ENCODE peak calls at places on chromosomes 7 and 10, in six cellular contexts. X is sigmoid colon, C is breast epithelium, H is spleen, K is suprapubic skin, V is GM23338. U is an unnamed sample.

GRCh38 chr7:157019718-157020451 is 9.4 kb upstream of the MNX1 start:
- DNase-seq in X (no peak), C (no peak), H (no peak), K (peak; percentile 69), V (peak; percentile 42), U (no peak)

GRCh38 chr7:116610210-116610609 is 61.8 kb upstream of the MET start:
- DNase-seq in V (no peak), C (no peak), K (no peak), X (no peak), H (no peak), U (no peak)

GRCh38 chr7:129769866-129770808 is 158.6 kb downstream of the NRF1 start:
- DNase-seq in K (no peak), X (no peak), V (no peak), C (no peak), H (peak; percentile 51), U (no peak)

GRCh38 chr7:34067406-34067805 is 162.1 kb downstream of the BMPER start:
- DNase-seq in H (no peak), V (peak; percentile 45), X (no peak), C (no peak), K (no peak), U (no peak)

GRCh38 chr7:15158141-15158810 is 255.7 kb upstream of the DGKB start:
- DNase-seq in X (no peak), K (no peak), H (no peak), C (no peak), V (no peak), U (no peak)

GRCh38 chr10:75475470-75476182 is 44.2 kb downstream of the LRMDA start:
- DNase-seq in X (no peak), C (no peak), H (no peak), K (no peak), V (peak; percentile 21), U (no peak)

GRCh38 chr7:127782550-127783266 is 130.7 kb downstream of the SND1 start:
- DNase-seq in C (no peak), V (no peak), K (no peak), H (no peak), X (no peak), U (no peak)

GRCh38 chr10:114682532-114682931 is 24.5 kb upstream of the ABLIM1 start:
- DNase-seq in X (no peak), K (no peak), C (no peak), V (no peak), H (no peak), U (no peak)

GRCh38 chr10:131166486-131166885 is 145.0 kb downstream of the TCERG1L start:
- DNase-seq in X (peak; percentile 42), C (no peak), V (no peak), K (peak; percentile 26), H (peak; percentile 43), U (no peak)

GRCh38 chr7:101582971-101583370 is 46.1 kb downstream of the MYL10 start:
- DNase-seq in C (no peak), V (no peak), K (peak; percentile 61), H (no peak), X (no peak), U (no peak)

GRCh38 chr10:14378387-14378960 is 47.8 kb upstream of the FRMD4A start:
- DNase-seq in K (no peak), X (no peak), V (no peak), H (no peak), C (no peak), U (no peak)

GRCh38 chr10:50421026-50421719 is 169.9 kb upstream of the ASAH2 start:
- DNase-seq in H (no peak), C (no peak), X (no peak), K (no peak), V (peak; percentile 83), U (no peak)

GRCh38 chr10:81728692-81729091 is 146.3 kb upstream of the NRG3 start:
- DNase-seq in X (no peak), V (peak; percentile 1), K (no peak), H (no peak), C (no peak), U (no peak)

GRCh38 chr10:81725851-81726250 is 149.1 kb upstream of the NRG3 start:
- DNase-seq in H (no peak), C (no peak), V (no peak), K (no peak), X (no peak), U (no peak)

GRCh38 chr10:81733547-81733946 is 141.4 kb upstream of the NRG3 start:
- DNase-seq in V (no peak), H (no peak), X (no peak), K (no peak), C (no peak), U (no peak)

GRCh38 chr10:81730901-81731300 is 144.1 kb upstream of the NRG3 start:
- DNase-seq in H (no peak), K (no peak), C (no peak), X (no peak), V (no peak), U (no peak)
- TF ChIP-seq POLR2AphosphoS5 in H (no peak), K (no peak), C (no peak), X (no peak), V (no peak), U (no peak)

GRCh38 chr7:112450807-112451661 is 774 bp downstream of the IFRD1 start:
- DNase-seq in H (peak; percentile 97), V (peak; percentile 97), K (peak; percentile 96), X (peak; percentile 98), C (peak; percentile 96), U (peak; percentile 75)
- TF ChIP-seq POLR2AphosphoS5 in H (peak; percentile 2), V (peak; percentile 19), K (peak; percentile 75), X (peak; percentile 76), C (peak; percentile 58), U (no peak)

GRCh38 chr7:99455874-99456273 is 10.1 kb downstream of the ATP5MF start:
- DNase-seq in C (no peak), H (no peak), K (no peak), V (no peak), X (no peak), U (no peak)
- TF ChIP-seq POLR2AphosphoS5 in C (no peak), H (no peak), K (no peak), V (no peak), X (no peak), U (peak; percentile 3)

GRCh38 chr10:95447733-95448132 is 113.4 kb downstream of the SORBS1 start:
- DNase-seq in C (no peak), V (no peak), H (no peak), X (no peak), K (no peak), U (no peak)
- TF ChIP-seq POLR2AphosphoS5 in C (no peak), V (no peak), H (peak; percentile 75), X (peak; percentile 57), K (no peak), U (no peak)

DNA sequence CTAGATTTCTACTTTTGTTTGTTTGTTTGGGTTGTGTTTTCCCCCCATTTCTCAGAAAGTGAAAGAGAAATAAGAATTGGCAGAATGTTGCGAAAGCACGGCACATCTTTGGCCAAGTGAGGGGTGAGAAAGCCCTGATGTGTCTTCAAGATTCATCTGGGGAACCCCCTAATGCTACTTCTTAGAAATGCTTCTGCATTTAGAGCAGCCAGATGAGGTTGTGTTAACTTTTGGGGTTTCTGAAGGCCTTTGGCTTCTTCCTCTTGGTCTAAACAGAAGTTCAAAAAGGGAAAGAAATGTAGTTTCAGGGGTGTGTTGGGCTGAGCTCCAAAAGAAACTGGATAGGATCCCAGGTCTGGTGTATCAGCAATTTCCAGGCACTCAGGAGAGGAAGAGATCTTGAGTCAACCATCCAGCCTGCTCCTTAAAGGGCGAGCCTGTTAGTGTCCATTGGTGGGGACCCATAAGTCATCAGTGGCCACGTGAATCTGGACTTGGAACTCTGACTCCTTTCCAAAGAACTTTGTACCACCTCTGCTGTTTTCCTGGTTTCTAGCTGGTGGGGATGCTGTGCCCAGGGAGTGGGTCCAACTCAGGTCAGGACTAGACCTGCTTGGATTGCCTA is 6.5 kb downstream of the DUSP5 start:
- DNase-seq in H (no peak), X (peak; percentile 75), V (no peak), K (peak; percentile 64), C (peak; percentile 36), U (peak; percentile 58)
- TF ChIP-seq POLR2AphosphoS5 in H (peak; percentile 63), X (peak; percentile 56), V (no peak), K (no peak), C (peak; percentile 29), U (no peak)

GRCh38 chr7:90726623-90727022 is 130.5 kb downstream of the CDK14 start:
- DNase-seq in H (no peak), K (no peak), C (no peak), X (no peak), V (no peak), U (no peak)
- TF ChIP-seq POLR2AphosphoS5 in H (no peak), K (no peak), C (no peak), X (no peak), V (no peak), U (no peak)